ENCODE peak calls at places on chromosomes 4 and X, in four cellular contexts. B, R, K and I are unnamed samples. For H3K79me2, the result is how much of the 10 kb centered on the place peaks cover.

GRCh38 chrX:75781618-75782017 is 3.4 kb downstream of the MAGEE2 start:
- DNase-seq in K (no peak), R (no peak), B (no peak), I (peak)

GRCh38 chrX:78886550-78886949 is 58.6 kb upstream of the P2RY10 start:
- DNase-seq in R (no peak), K (peak), B (no peak), I (peak)

GRCh38 chr4:124691801-124692200 is 20.7 kb downstream of the ANKRD50 start:
- DNase-seq in K (no peak), B (no peak), R (no peak), I (no peak)

GRCh38 chr4:14168919-14169318 is 541.4 kb upstream of the BOD1L1 start:
- DNase-seq in K (peak), B (no peak), R (no peak), I (peak)

GRCh38 chr4:152668338-152668964 is 11.3 kb downstream of the TMEM154 start:
- DNase-seq in B (no peak), R (no peak), K (no peak), I (no peak)

GRCh38 chr4:99868126-99868596 is 26.1 kb downstream of the LAMTOR3 start:
- DNase-seq in B (no peak), K (no peak), R (no peak), I (no peak)

GRCh38 chr4:110869862-110870577 is 247.1 kb upstream of the PITX2 start:
- DNase-seq in B (no peak), K (peak), R (no peak), I (no peak)

GRCh38 chr4:107709916-107710315 is 10.1 kb downstream of the PAPSS1 start:
- DNase-seq in K (no peak), R (no peak), B (no peak), I (no peak)

GRCh38 chr4:154416183-154416543 is 75.4 kb downstream of the DCHS2 start:
- DNase-seq in R (peak), B (peak), K (no peak), I (peak)

GRCh38 chrX:41605144-41605543 is 83.6 kb upstream of the GPR34 start:
- DNase-seq in B (no peak), R (no peak), K (no peak), I (no peak)

GRCh38 chr4:141077611-141078225 is 55.6 kb downstream of the RNF150 start:
- DNase-seq in K (no peak), B (no peak), R (no peak), I (no peak)

GRCh38 chr4:154946113-154946512 is 165.0 kb downstream of the RBM46 start:
- DNase-seq in R (no peak), K (no peak), B (no peak), I (no peak)

GRCh38 chr4:12724520-12724919 is 759.6 kb downstream of the RAB28 start:
- DNase-seq in B (no peak), R (peak), K (no peak), I (peak)

GRCh38 chrX:37993857-37994619 is 12.3 kb upstream of the SYTL5 start:
- DNase-seq in B (no peak), K (peak), R (peak), I (no peak)

GRCh38 chrX:49053223-49054072 is 5.4 kb upstream of the CCDC120 start:
- DNase-seq in K (no peak), B (peak), R (peak), I (peak)

GRCh38 chrX:47633671-47634590 is 4.2 kb upstream of the CFP start:
- DNase-seq in K (no peak), R (no peak), B (no peak), I (no peak)

GRCh38 chrX:153400146-153401132 is 711 bp downstream of the PNMA6E start:
- DNase-seq in K (no peak), B (peak), R (peak), I (peak)

GRCh38 chr4:105186701-105187158 is 40.1 kb downstream of the TET2 start:
- DNase-seq in R (no peak), B (no peak), K (no peak), I (no peak)

GRCh38 chr4:15890246-15890829 is 48.2 kb downstream of the FGFBP1 start:
- DNase-seq in B (no peak), K (no peak), R (no peak), I (no peak)

GRCh38 chr4:1460967-1461868 is 55.0 kb upstream of the NKX1-1 start:
- DNase-seq in B (no peak), R (no peak), K (no peak), I (peak)

GRCh38 chrX:131704136-131704695 is 160.3 kb downstream of the OR13H1 start:
- DNase-seq in B (no peak), R (no peak), K (peak), I (peak)

GRCh38 chrX:10011991-10012390 is 44.8 kb downstream of the CLDN34 start:
- DNase-seq in R (no peak), B (no peak), K (no peak), I (no peak)

GRCh38 chr4:81827568-81828202 is 356.0 kb upstream of the RASGEF1B start:
- DNase-seq in K (peak), R (no peak), B (no peak), I (no peak)

GRCh38 chr4:7876096-7876993 is 63.3 kb downstream of the AFAP1 start:
- DNase-seq in K (no peak), R (peak), B (no peak), I (peak)

GRCh38 chr4:84032372-84032771 is 466.7 kb downstream of the NKX6-1 start:
- DNase-seq in R (no peak), B (no peak), K (peak), I (no peak)

GRCh38 chrX:112941209-112941788 is 100.7 kb upstream of the AMOT start:
- DNase-seq in R (no peak), K (peak), B (no peak), I (peak)

GRCh38 chr4:46386570-46386969 is 3.4 kb downstream of the GABRA2 start:
- DNase-seq in B (no peak), K (no peak), R (peak), I (peak)

DNA sequence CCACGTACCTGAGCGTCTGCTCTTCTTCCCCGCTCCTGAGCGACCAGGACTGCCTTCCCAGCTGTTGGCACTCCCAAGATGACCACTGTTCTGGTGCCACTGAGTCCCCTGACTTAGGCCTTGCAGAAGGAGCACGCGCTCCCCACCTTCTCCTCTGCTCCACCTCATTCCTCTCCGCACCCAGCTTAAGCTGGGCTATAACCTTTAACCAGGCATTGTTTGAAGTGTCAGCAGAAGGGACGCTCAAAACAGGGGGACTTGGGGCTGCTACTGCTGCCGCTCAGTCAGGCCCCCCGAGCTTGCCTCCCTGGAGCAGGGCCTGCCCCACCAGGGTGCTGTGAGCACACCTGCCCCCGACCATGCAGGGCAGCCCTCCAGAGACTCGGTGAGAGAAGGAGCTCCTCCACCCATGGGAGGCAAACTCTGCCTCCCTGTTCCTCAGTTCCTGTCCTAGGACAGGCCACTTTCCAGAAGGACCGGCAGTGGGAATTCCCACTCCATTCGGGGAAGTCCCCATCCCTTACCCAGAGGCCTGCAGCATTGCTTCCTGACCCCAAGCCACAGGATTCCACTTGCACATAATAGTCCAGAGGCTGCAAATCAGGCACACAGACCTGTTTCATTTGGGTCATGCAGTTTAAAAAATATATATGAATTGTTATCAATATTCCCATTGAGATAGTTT is 99.7 kb upstream of the ENPP6 start:
- DNase-seq in B (no peak), R (no peak), K (no peak), I (no peak)
- H3K9ac ChIP-seq in B (no peak), R (no peak), K (no peak), I (no peak)

GRCh38 chr4:48748949-48749596 is 31.0 kb downstream of the FRYL start:
- DNase-seq in K (no peak), R (no peak), B (no peak), I (no peak)

GRCh38 chr4:48742412-48742811 is 37.7 kb downstream of the FRYL start:
- DNase-seq in B (no peak), R (no peak), K (no peak), I (no peak)

GRCh38 chr4:48752256-48752655 is 27.8 kb downstream of the FRYL start:
- DNase-seq in B (no peak), R (no peak), K (no peak), I (no peak)

GRCh38 chr4:48752726-48753125 is 27.4 kb downstream of the FRYL start:
- DNase-seq in R (no peak), K (no peak), B (no peak), I (no peak)

GRCh38 chr4:48746608-48747374 is 33.3 kb downstream of the FRYL start:
- DNase-seq in K (no peak), B (no peak), R (no peak), I (no peak)
- H3K79me2 ChIP-seq in K (half or more), B (half or more), R (under half), I (half or more)

DNA sequence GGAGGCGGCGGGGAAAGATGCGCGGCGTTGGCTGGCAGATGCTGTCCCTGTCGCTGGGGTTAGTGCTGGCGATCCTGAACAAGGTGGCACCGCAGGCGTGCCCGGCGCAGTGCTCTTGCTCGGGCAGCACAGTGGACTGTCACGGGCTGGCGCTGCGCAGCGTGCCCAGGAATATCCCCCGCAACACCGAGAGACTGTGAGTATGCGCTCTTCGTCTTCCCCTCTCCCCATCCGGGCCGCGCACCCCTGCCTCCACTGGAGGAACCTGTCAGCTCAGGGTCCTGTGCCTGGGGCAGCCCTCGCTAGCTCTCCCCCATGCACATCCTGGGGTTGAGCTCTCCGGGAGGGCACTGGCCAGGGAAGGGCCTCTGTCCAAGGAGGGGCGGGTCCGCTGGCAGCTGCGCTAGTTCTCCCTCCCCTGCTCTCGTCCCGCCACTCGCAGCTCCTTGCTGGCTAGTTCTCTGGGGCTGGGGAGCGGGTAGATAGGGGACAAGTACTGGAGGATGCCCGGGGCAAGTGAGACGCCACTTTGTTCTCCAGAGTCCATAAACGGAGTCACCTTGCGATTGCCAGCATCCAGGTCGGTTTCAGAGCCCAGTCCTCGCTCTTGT is 2.2 kb downstream of the SLIT2 start:
- DNase-seq in R (no peak), K (no peak), B (no peak), I (peak)
- TF ChIP-seq NFIC in R (no peak), K (no peak), B (no peak), I (no peak)

GRCh38 chr4:168844261-168845039 is 165.6 kb downstream of the CBR4 start:
- DNase-seq in B (no peak), R (no peak), K (no peak), I (no peak)
- H3K9ac ChIP-seq in B (no peak), R (no peak), K (no peak), I (no peak)

GRCh38 chr4:85570388-85570787 is 95.4 kb downstream of the ARHGAP24 start:
- DNase-seq in K (no peak), B (no peak), R (no peak), I (no peak)
- H3K79me2 ChIP-seq in K (under half), B (under half), R (under half), I (under half)

GRCh38 chr4:184371390-184371787 is 103.0 kb downstream of the IRF2 start:
- DNase-seq in B (no peak), R (no peak), K (no peak), I (peak)

GRCh38 chr4:184376923-184377322 is 97.4 kb downstream of the IRF2 start:
- DNase-seq in K (no peak), B (no peak), R (no peak), I (no peak)

GRCh38 chr4:184374006-184374405 is 100.3 kb downstream of the IRF2 start:
- DNase-seq in B (no peak), R (no peak), K (no peak), I (no peak)

GRCh38 chr4:184376136-184376838 is 98.1 kb downstream of the IRF2 start:
- DNase-seq in B (no peak), R (no peak), K (no peak), I (no peak)

DNA sequence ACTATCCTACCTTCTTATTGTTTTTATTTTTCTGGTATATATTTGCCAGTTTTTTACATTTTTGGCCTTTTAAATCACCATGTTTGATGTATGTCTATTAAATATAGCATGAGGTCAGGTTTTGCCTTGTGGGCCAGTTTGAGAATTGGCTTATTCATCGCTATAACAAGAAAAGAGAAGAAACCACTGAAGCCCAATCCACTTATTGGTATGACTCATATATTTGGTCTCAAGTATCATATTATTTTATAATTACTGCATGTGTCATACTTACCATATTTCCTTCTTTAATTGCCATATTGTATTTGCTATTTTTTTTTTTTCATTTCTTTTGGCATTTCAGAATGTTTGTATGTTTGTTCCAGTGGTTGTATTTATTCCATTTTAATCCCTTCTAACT is 99.3 kb downstream of the IRF2 start:
- DNase-seq in R (no peak), K (no peak), B (no peak), I (no peak)
- TF ChIP-seq NFIC in R (no peak), K (peak), B (no peak), I (no peak)

GRCh38 chr4:3211866-3212265 is 37.1 kb upstream of the MSANTD1 start:
- DNase-seq in R (no peak), B (no peak), K (no peak), I (no peak)

GRCh38 chr4:3210467-3210866 is 38.5 kb upstream of the MSANTD1 start:
- DNase-seq in B (no peak), K (no peak), R (no peak), I (no peak)

GRCh38 chr4:3213661-3214250 is 35.2 kb upstream of the MSANTD1 start:
- DNase-seq in K (no peak), R (no peak), B (no peak), I (no peak)

GRCh38 chr4:3213101-3213416 is 35.9 kb upstream of the MSANTD1 start:
- DNase-seq in R (peak), B (no peak), K (no peak), I (no peak)

DNA sequence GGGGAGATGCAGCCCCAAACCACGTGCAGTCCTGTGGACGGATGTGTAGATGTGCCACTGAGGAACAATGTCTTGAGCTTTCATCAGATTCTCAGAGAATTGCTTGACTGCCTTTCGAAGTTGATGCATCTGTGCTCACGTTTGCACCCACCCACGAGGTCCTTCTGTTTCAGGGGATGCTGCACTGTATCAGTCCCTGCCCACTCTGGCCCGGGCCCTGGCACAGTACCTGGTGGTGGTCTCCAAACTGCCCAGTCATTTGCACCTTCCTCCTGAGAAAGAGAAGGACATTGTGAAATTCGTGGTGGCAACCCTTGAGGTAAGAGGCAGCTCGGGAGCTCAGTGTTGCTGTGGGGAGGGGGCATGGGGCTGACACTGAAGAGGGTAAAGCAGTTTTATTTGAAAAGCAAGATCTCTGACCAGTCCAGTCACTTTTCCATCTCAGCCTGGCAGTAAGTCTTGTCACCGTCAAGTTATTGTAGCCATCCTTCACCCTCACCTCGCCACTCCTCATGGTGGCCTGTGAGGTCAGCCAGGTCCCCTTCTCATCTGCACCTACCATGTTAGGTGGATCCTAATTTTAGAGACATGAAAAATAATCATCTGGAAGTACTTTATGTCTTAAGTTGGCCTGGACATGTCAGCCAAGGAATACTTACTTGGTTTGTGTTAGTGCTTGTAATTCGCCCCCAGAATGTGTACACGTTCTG is 36.4 kb upstream of the MSANTD1 start:
- DNase-seq in R (no peak), K (no peak), B (no peak), I (no peak)
- H3K9ac ChIP-seq in R (no peak), K (no peak), B (no peak), I (no peak)